ENCODE peak calls at places on chromosomes 2 and 18, in ten cellular contexts. One of them, this sample, is unnamed.

GRCh38 chr2:223044092-223044836 is 7.7 kb upstream of the KCNE4 start:
- DNase-seq in MG63: no peak
- DNase-seq in left ventricle myocardium inferior: no peak
- DNase-seq in C1 segment of cervical spinal cord: no peak
- DNase-seq in NCI-H510A treated with DMSO at 0.1 percent for 48 hours: no peak
- DNase-seq in chondrocyte: no peak
- DNase-seq in H9: no peak
- DNase-seq in NCI-H1417: no peak
- DNase-seq in nephron progenitor cell: no peak
- DNase-seq in tibial artery: no peak
- DNase-seq in this sample: no peak

GRCh38 chr2:197615033-197615652 is 60.2 kb downstream of the RFTN2 start:
- DNase-seq in C1 segment of cervical spinal cord: no peak
- DNase-seq in NCI-H510A treated with DMSO at 0.1 percent for 48 hours: peak
- DNase-seq in left ventricle myocardium inferior: no peak
- DNase-seq in MG63: no peak
- DNase-seq in NCI-H1417: no peak
- DNase-seq in nephron progenitor cell: no peak
- DNase-seq in H9: no peak
- DNase-seq in tibial artery: no peak
- DNase-seq in chondrocyte: no peak
- DNase-seq in this sample: peak

GRCh38 chr2:231642631-231643493 is 50.2 kb downstream of the TEX44 start:
- DNase-seq in nephron progenitor cell: no peak
- DNase-seq in chondrocyte: no peak
- DNase-seq in tibial artery: peak
- DNase-seq in H9: peak
- DNase-seq in MG63: peak
- DNase-seq in left ventricle myocardium inferior: peak
- DNase-seq in NCI-H510A treated with DMSO at 0.1 percent for 48 hours: peak
- DNase-seq in NCI-H1417: peak
- DNase-seq in C1 segment of cervical spinal cord: no peak
- DNase-seq in this sample: peak

GRCh38 chr2:121036226-121036692 is 248.7 kb downstream of the TFCP2L1 start:
- DNase-seq in tibial artery: no peak
- DNase-seq in left ventricle myocardium inferior: no peak
- DNase-seq in MG63: no peak
- DNase-seq in nephron progenitor cell: no peak
- DNase-seq in NCI-H1417: peak
- DNase-seq in C1 segment of cervical spinal cord: no peak
- DNase-seq in H9: no peak
- DNase-seq in chondrocyte: no peak
- DNase-seq in NCI-H510A treated with DMSO at 0.1 percent for 48 hours: peak
- DNase-seq in this sample: peak

GRCh38 chr2:207505180-207505579 is 24.6 kb upstream of the CREB1 start:
- DNase-seq in NCI-H1417: no peak
- DNase-seq in nephron progenitor cell: no peak
- DNase-seq in left ventricle myocardium inferior: no peak
- DNase-seq in NCI-H510A treated with DMSO at 0.1 percent for 48 hours: no peak
- DNase-seq in C1 segment of cervical spinal cord: no peak
- DNase-seq in H9: no peak
- DNase-seq in MG63: no peak
- DNase-seq in chondrocyte: no peak
- DNase-seq in tibial artery: no peak
- DNase-seq in this sample: no peak

GRCh38 chr18:26440644-26441043 is 107.7 kb downstream of the KCTD1 start:
- DNase-seq in C1 segment of cervical spinal cord: no peak
- DNase-seq in chondrocyte: no peak
- DNase-seq in tibial artery: no peak
- DNase-seq in MG63: no peak
- DNase-seq in NCI-H1417: no peak
- DNase-seq in left ventricle myocardium inferior: no peak
- DNase-seq in nephron progenitor cell: no peak
- DNase-seq in H9: no peak
- DNase-seq in NCI-H510A treated with DMSO at 0.1 percent for 48 hours: no peak
- DNase-seq in this sample: no peak

GRCh38 chr2:178173657-178174056 is 20.7 kb upstream of the OSBPL6 start:
- DNase-seq in MG63: no peak
- DNase-seq in chondrocyte: no peak
- DNase-seq in C1 segment of cervical spinal cord: no peak
- DNase-seq in NCI-H510A treated with DMSO at 0.1 percent for 48 hours: no peak
- DNase-seq in left ventricle myocardium inferior: no peak
- DNase-seq in NCI-H1417: no peak
- DNase-seq in nephron progenitor cell: no peak
- DNase-seq in H9: no peak
- DNase-seq in tibial artery: no peak
- DNase-seq in this sample: no peak

GRCh38 chr18:62289047-62289446 is 36.1 kb upstream of the TNFRSF11A start:
- DNase-seq in left ventricle myocardium inferior: no peak
- DNase-seq in NCI-H1417: no peak
- DNase-seq in chondrocyte: no peak
- DNase-seq in NCI-H510A treated with DMSO at 0.1 percent for 48 hours: no peak
- DNase-seq in MG63: no peak
- DNase-seq in C1 segment of cervical spinal cord: no peak
- DNase-seq in H9: no peak
- DNase-seq in nephron progenitor cell: no peak
- DNase-seq in tibial artery: no peak
- DNase-seq in this sample: no peak

GRCh38 chr2:43183743-43184142 is 42.7 kb downstream of the ZFP36L2 start:
- DNase-seq in NCI-H1417: no peak
- DNase-seq in NCI-H510A treated with DMSO at 0.1 percent for 48 hours: no peak
- DNase-seq in MG63: no peak
- DNase-seq in chondrocyte: no peak
- DNase-seq in left ventricle myocardium inferior: no peak
- DNase-seq in H9: peak
- DNase-seq in nephron progenitor cell: no peak
- DNase-seq in C1 segment of cervical spinal cord: no peak
- DNase-seq in tibial artery: no peak
- DNase-seq in this sample: no peak

GRCh38 chr2:191069606-191070005 is 55.6 kb upstream of the STAT1 start:
- DNase-seq in left ventricle myocardium inferior: no peak
- DNase-seq in nephron progenitor cell: no peak
- DNase-seq in H9: no peak
- DNase-seq in C1 segment of cervical spinal cord: no peak
- DNase-seq in MG63: no peak
- DNase-seq in tibial artery: no peak
- DNase-seq in NCI-H510A treated with DMSO at 0.1 percent for 48 hours: no peak
- DNase-seq in chondrocyte: no peak
- DNase-seq in NCI-H1417: no peak
- DNase-seq in this sample: no peak

GRCh38 chr2:43041661-43042360 is 184.6 kb downstream of the ZFP36L2 start:
- DNase-seq in nephron progenitor cell: peak
- DNase-seq in NCI-H1417: no peak
- DNase-seq in MG63: peak
- DNase-seq in NCI-H510A treated with DMSO at 0.1 percent for 48 hours: no peak
- DNase-seq in H9: peak
- DNase-seq in left ventricle myocardium inferior: no peak
- DNase-seq in chondrocyte: peak
- DNase-seq in tibial artery: no peak
- DNase-seq in C1 segment of cervical spinal cord: no peak
- DNase-seq in this sample: no peak

GRCh38 chr2:233810385-233810784 is 32.3 kb downstream of the MROH2A start:
- DNase-seq in H9: no peak
- DNase-seq in NCI-H1417: no peak
- DNase-seq in nephron progenitor cell: no peak
- DNase-seq in C1 segment of cervical spinal cord: no peak
- DNase-seq in chondrocyte: no peak
- DNase-seq in MG63: no peak
- DNase-seq in NCI-H510A treated with DMSO at 0.1 percent for 48 hours: no peak
- DNase-seq in left ventricle myocardium inferior: no peak
- DNase-seq in tibial artery: peak
- DNase-seq in this sample: no peak

GRCh38 chr2:239938651-239939486 is 86.3 kb downstream of the NDUFA10 start:
- DNase-seq in H9: peak
- DNase-seq in MG63: no peak
- DNase-seq in tibial artery: peak
- DNase-seq in C1 segment of cervical spinal cord: no peak
- DNase-seq in NCI-H1417: no peak
- DNase-seq in left ventricle myocardium inferior: peak
- DNase-seq in nephron progenitor cell: no peak
- DNase-seq in chondrocyte: peak
- DNase-seq in NCI-H510A treated with DMSO at 0.1 percent for 48 hours: no peak
- DNase-seq in this sample: no peak

GRCh38 chr2:231621051-231621879 is 28.6 kb downstream of the TEX44 start:
- DNase-seq in C1 segment of cervical spinal cord: no peak
- DNase-seq in nephron progenitor cell: no peak
- DNase-seq in MG63: no peak
- DNase-seq in left ventricle myocardium inferior: peak
- DNase-seq in tibial artery: no peak
- DNase-seq in NCI-H1417: no peak
- DNase-seq in H9: peak
- DNase-seq in NCI-H510A treated with DMSO at 0.1 percent for 48 hours: peak
- DNase-seq in chondrocyte: no peak
- DNase-seq in this sample: no peak

GRCh38 chr2:28274911-28275685 is 117.6 kb upstream of the FOSL2 start:
- DNase-seq in NCI-H1417: no peak
- DNase-seq in nephron progenitor cell: no peak
- DNase-seq in chondrocyte: no peak
- DNase-seq in C1 segment of cervical spinal cord: no peak
- DNase-seq in MG63: peak
- DNase-seq in NCI-H510A treated with DMSO at 0.1 percent for 48 hours: peak
- DNase-seq in tibial artery: peak
- DNase-seq in H9: peak
- DNase-seq in left ventricle myocardium inferior: no peak
- DNase-seq in this sample: no peak

GRCh38 chr2:74708883-74709282 is 54.8 kb downstream of the SEMA4F start:
- DNase-seq in tibial artery: no peak
- DNase-seq in left ventricle myocardium inferior: no peak
- DNase-seq in C1 segment of cervical spinal cord: no peak
- DNase-seq in nephron progenitor cell: no peak
- DNase-seq in chondrocyte: no peak
- DNase-seq in H9: no peak
- DNase-seq in NCI-H1417: no peak
- DNase-seq in MG63: peak
- DNase-seq in NCI-H510A treated with DMSO at 0.1 percent for 48 hours: no peak
- DNase-seq in this sample: no peak

GRCh38 chr2:135299656-135300244 is 231.3 kb downstream of the ZRANB3 start:
- DNase-seq in left ventricle myocardium inferior: no peak
- DNase-seq in C1 segment of cervical spinal cord: no peak
- DNase-seq in NCI-H1417: no peak
- DNase-seq in tibial artery: no peak
- DNase-seq in NCI-H510A treated with DMSO at 0.1 percent for 48 hours: no peak
- DNase-seq in chondrocyte: no peak
- DNase-seq in MG63: no peak
- DNase-seq in nephron progenitor cell: no peak
- DNase-seq in H9: no peak
- DNase-seq in this sample: no peak

GRCh38 chr2:39437522-39438296 is 624 bp upstream of the MAP4K3 start:
- DNase-seq in NCI-H1417: peak
- DNase-seq in H9: no peak
- DNase-seq in C1 segment of cervical spinal cord: peak
- DNase-seq in MG63: peak
- DNase-seq in left ventricle myocardium inferior: peak
- DNase-seq in chondrocyte: no peak
- DNase-seq in tibial artery: peak
- DNase-seq in nephron progenitor cell: peak
- DNase-seq in NCI-H510A treated with DMSO at 0.1 percent for 48 hours: peak
- DNase-seq in this sample: peak

GRCh38 chr2:217489145-217489960 is 513.4 kb downstream of the TNS1 start:
- DNase-seq in tibial artery: no peak
- DNase-seq in C1 segment of cervical spinal cord: no peak
- DNase-seq in left ventricle myocardium inferior: no peak
- DNase-seq in nephron progenitor cell: no peak
- DNase-seq in NCI-H510A treated with DMSO at 0.1 percent for 48 hours: no peak
- DNase-seq in chondrocyte: peak
- DNase-seq in MG63: peak
- DNase-seq in NCI-H1417: no peak
- DNase-seq in H9: peak
- DNase-seq in this sample: no peak

GRCh38 chr18:8188196-8188595 is 421.0 kb upstream of the RAB12 start:
- DNase-seq in NCI-H510A treated with DMSO at 0.1 percent for 48 hours: no peak
- DNase-seq in nephron progenitor cell: no peak
- DNase-seq in H9: no peak
- DNase-seq in NCI-H1417: no peak
- DNase-seq in MG63: no peak
- DNase-seq in C1 segment of cervical spinal cord: no peak
- DNase-seq in tibial artery: no peak
- DNase-seq in left ventricle myocardium inferior: no peak
- DNase-seq in chondrocyte: no peak
- DNase-seq in this sample: no peak

GRCh38 chr2:212408524-212408923 is 130.1 kb downstream of the ERBB4 start:
- DNase-seq in MG63: no peak
- DNase-seq in tibial artery: no peak
- DNase-seq in H9: no peak
- DNase-seq in left ventricle myocardium inferior: no peak
- DNase-seq in chondrocyte: no peak
- DNase-seq in NCI-H1417: no peak
- DNase-seq in C1 segment of cervical spinal cord: no peak
- DNase-seq in NCI-H510A treated with DMSO at 0.1 percent for 48 hours: no peak
- DNase-seq in nephron progenitor cell: no peak
- DNase-seq in this sample: no peak

GRCh38 chr2:96359310-96359709 is 23.7 kb downstream of the NCAPH start:
- DNase-seq in tibial artery: no peak
- DNase-seq in NCI-H1417: no peak
- DNase-seq in left ventricle myocardium inferior: peak
- DNase-seq in H9: no peak
- DNase-seq in MG63: peak
- DNase-seq in NCI-H510A treated with DMSO at 0.1 percent for 48 hours: no peak
- DNase-seq in chondrocyte: no peak
- DNase-seq in C1 segment of cervical spinal cord: peak
- DNase-seq in nephron progenitor cell: no peak
- DNase-seq in this sample: no peak

GRCh38 chr2:47654790-47655562 is 128.0 kb upstream of the MSH6 start:
- DNase-seq in C1 segment of cervical spinal cord: no peak
- DNase-seq in NCI-H510A treated with DMSO at 0.1 percent for 48 hours: peak
- DNase-seq in chondrocyte: no peak
- DNase-seq in H9: peak
- DNase-seq in MG63: no peak
- DNase-seq in NCI-H1417: peak
- DNase-seq in left ventricle myocardium inferior: no peak
- DNase-seq in nephron progenitor cell: no peak
- DNase-seq in tibial artery: no peak
- DNase-seq in this sample: no peak

GRCh38 chr2:97951155-97951670 is 44.5 kb downstream of the TMEM131 start:
- DNase-seq in NCI-H1417: no peak
- DNase-seq in left ventricle myocardium inferior: no peak
- DNase-seq in H9: no peak
- DNase-seq in C1 segment of cervical spinal cord: no peak
- DNase-seq in MG63: peak
- DNase-seq in tibial artery: no peak
- DNase-seq in NCI-H510A treated with DMSO at 0.1 percent for 48 hours: no peak
- DNase-seq in chondrocyte: no peak
- DNase-seq in nephron progenitor cell: no peak
- DNase-seq in this sample: no peak

GRCh38 chr2:201357216-201357615 is at the start of gene FLACC1:
- DNase-seq in NCI-H510A treated with DMSO at 0.1 percent for 48 hours: peak
- DNase-seq in chondrocyte: no peak
- DNase-seq in tibial artery: no peak
- DNase-seq in MG63: no peak
- DNase-seq in nephron progenitor cell: peak
- DNase-seq in left ventricle myocardium inferior: no peak
- DNase-seq in C1 segment of cervical spinal cord: no peak
- DNase-seq in NCI-H1417: no peak
- DNase-seq in H9: peak
- DNase-seq in this sample: no peak

GRCh38 chr2:115374981-115375380 is 932.5 kb downstream of the DPP10 start:
- DNase-seq in NCI-H510A treated with DMSO at 0.1 percent for 48 hours: no peak
- DNase-seq in tibial artery: no peak
- DNase-seq in NCI-H1417: no peak
- DNase-seq in H9: no peak
- DNase-seq in left ventricle myocardium inferior: no peak
- DNase-seq in MG63: no peak
- DNase-seq in C1 segment of cervical spinal cord: no peak
- DNase-seq in chondrocyte: no peak
- DNase-seq in nephron progenitor cell: no peak
- DNase-seq in this sample: no peak

This sample was measured in HuH-7.5.